ENCODE peak calls at places on chromosomes 4 and X, in ten cellular contexts. J is ecto neural progenitor cell; Y is AG09319; O is DMS 273 treated with DMSO at 0.1 percent for 48 hours; B is brain microvascular endothelial cell; N is cerebellum; Q is naive B cell; V is stimulated activated CD4-positive, alpha-beta T cell treated with anti-CD3 and anti-CD28 coated beads, Interleukin-12 subunit alpha, Interleukin-12 subunit beta, amount 100 ng/mL, for 48 hours; K is PC-3; U is AG20443. D is an unnamed sample.

GRCh38 chr4:75087416-75087815 is 154.5 kb downstream of the PARM1 start:
- DNase-seq in J (no peak), N (no peak), K (no peak), V (no peak), O (no peak), Y (no peak), Q (no peak), U (no peak), B (no peak), D (no peak)

GRCh38 chr4:85498068-85498733 is 23.3 kb downstream of the ARHGAP24 start:
- DNase-seq in N (no peak), U (peak), O (no peak), K (peak), J (no peak), B (peak), V (no peak), Q (peak), Y (no peak), D (peak)

GRCh38 chrX:16488959-16489358 is 161.0 kb upstream of the S100G start:
- DNase-seq in O (no peak), U (no peak), Q (no peak), V (no peak), J (no peak), Y (no peak), B (no peak), N (no peak), K (no peak), D (no peak)

GRCh38 chrX:48715876-48716502 is 19.5 kb downstream of the SUV39H1 start:
- DNase-seq in J (no peak), N (no peak), U (no peak), K (peak), O (no peak), B (no peak), Y (no peak), Q (no peak), V (no peak), D (no peak)

GRCh38 chr4:144399927-144400326 is 246.0 kb upstream of the HHIP start:
- DNase-seq in V (no peak), U (peak), Q (no peak), B (peak), Y (peak), O (no peak), N (no peak), K (peak), J (no peak), D (no peak)

GRCh38 chrX:154320406-154320805 is 24.8 kb downstream of the TKTL1 start:
- DNase-seq in N (no peak), Y (no peak), V (no peak), O (no peak), B (no peak), K (no peak), J (no peak), Q (no peak), U (no peak), D (no peak)

GRCh38 chrX:11446951-11447350 is 153.7 kb downstream of the AMELX start:
- DNase-seq in K (no peak), U (no peak), Q (no peak), Y (no peak), B (no peak), N (no peak), V (no peak), O (no peak), J (no peak), D (no peak)

GRCh38 chr4:40317921-40318658 is 17.0 kb upstream of the CHRNA9 start:
- DNase-seq in Y (no peak), B (no peak), N (no peak), O (no peak), U (no peak), Q (no peak), K (peak), J (no peak), V (no peak), D (no peak)

GRCh38 chrX:3136161-3136961 is 95.1 kb downstream of the ARSF start:
- DNase-seq in Q (no peak), N (no peak), V (no peak), K (no peak), U (no peak), J (no peak), Y (no peak), O (no peak), B (no peak), D (no peak)

GRCh38 chr4:156898373-156899117 is 73.1 kb downstream of the PDGFC start:
- DNase-seq in B (no peak), K (peak), N (no peak), V (no peak), Y (no peak), Q (no peak), O (no peak), U (no peak), J (no peak), D (no peak)

D was measured in lower lobe of right lung.